ENCODE peak calls at places on chromosomes 16 and 17, in five cellular contexts. One of them, this sample, is unnamed.

GRCh38 chr17:50208611-50209061 is 7.2 kb upstream of the COL1A1 start:
- DNase-seq in fibroblast of pulmonary artery: peak
- DNase-seq in epithelial cell of esophagus: no peak
- DNase-seq in left lung: no peak
- DNase-seq in NT2/D1: no peak
- DNase-seq in this sample: no peak

GRCh38 chr16:53629607-53630312 is 73.9 kb downstream of the RPGRIP1L start:
- DNase-seq in epithelial cell of esophagus: no peak
- DNase-seq in fibroblast of pulmonary artery: no peak
- DNase-seq in NT2/D1: no peak
- DNase-seq in left lung: no peak
- DNase-seq in this sample: no peak

GRCh38 chr17:77521076-77521475 is 380.3 kb downstream of the SEC14L1 start:
- DNase-seq in NT2/D1: no peak
- DNase-seq in left lung: no peak
- DNase-seq in fibroblast of pulmonary artery: no peak
- DNase-seq in epithelial cell of esophagus: no peak
- DNase-seq in this sample: peak

GRCh38 chr16:55656695-55657092 is 906 bp downstream of the SLC6A2 start:
- DNase-seq in epithelial cell of esophagus: peak
- DNase-seq in left lung: no peak
- DNase-seq in fibroblast of pulmonary artery: no peak
- DNase-seq in NT2/D1: no peak
- DNase-seq in this sample: no peak

GRCh38 chr16:49855280-49855821 is 561 bp downstream of the ZNF423 start:
- DNase-seq in left lung: peak
- DNase-seq in epithelial cell of esophagus: peak
- DNase-seq in NT2/D1: peak
- DNase-seq in fibroblast of pulmonary artery: peak
- DNase-seq in this sample: peak

GRCh38 chr16:25941800-25942558 is 250.2 kb downstream of the HS3ST4 start:
- DNase-seq in fibroblast of pulmonary artery: no peak
- DNase-seq in NT2/D1: no peak
- DNase-seq in epithelial cell of esophagus: no peak
- DNase-seq in left lung: no peak
- DNase-seq in this sample: no peak

GRCh38 chr17:14068542-14069250 is 608 bp upstream of the COX10 start:
- DNase-seq in fibroblast of pulmonary artery: no peak
- DNase-seq in NT2/D1: no peak
- DNase-seq in epithelial cell of esophagus: no peak
- DNase-seq in left lung: no peak
- DNase-seq in this sample: no peak

GRCh38 chr17:79356839-79357447 is 253.9 kb downstream of the RBFOX3 start:
- DNase-seq in epithelial cell of esophagus: no peak
- DNase-seq in NT2/D1: no peak
- DNase-seq in left lung: no peak
- DNase-seq in fibroblast of pulmonary artery: no peak
- DNase-seq in this sample: no peak

DNA sequence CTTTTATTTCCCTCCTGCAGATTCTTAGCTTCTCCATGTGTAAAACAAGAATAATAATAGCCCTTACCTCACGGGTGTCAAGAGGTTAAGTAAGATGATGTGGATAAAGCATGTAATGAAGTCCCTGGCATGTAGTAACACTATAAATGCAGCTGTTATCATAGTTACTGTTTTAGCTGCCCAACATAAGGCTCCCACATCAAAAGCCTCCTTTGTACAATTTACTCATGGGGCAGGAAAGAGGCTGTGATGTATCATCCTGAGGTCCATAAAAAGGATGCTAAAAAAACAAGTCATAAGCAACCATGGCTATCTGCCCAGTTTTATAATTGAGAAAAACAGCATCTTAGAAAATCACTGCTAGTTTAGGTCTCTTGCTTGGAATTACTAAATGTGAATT is 339.7 kb downstream of the CA10 start:
- DNase-seq in NT2/D1: no peak
- DNase-seq in left lung: no peak
- DNase-seq in fibroblast of pulmonary artery: no peak
- DNase-seq in epithelial cell of esophagus: no peak
- DNase-seq in this sample: no peak
- H3K4me3 ChIP-seq in NT2/D1: no peak
- H3K4me3 ChIP-seq in left lung: no peak
- H3K4me3 ChIP-seq in fibroblast of pulmonary artery: no peak
- H3K4me3 ChIP-seq in epithelial cell of esophagus: no peak
- H3K4me3 ChIP-seq in this sample: no peak

GRCh38 chr17:47204722-47205418 is 4.3 kb upstream of the MYL4 start:
- DNase-seq in NT2/D1: no peak
- DNase-seq in fibroblast of pulmonary artery: no peak
- DNase-seq in epithelial cell of esophagus: no peak
- DNase-seq in left lung: no peak
- DNase-seq in this sample: no peak
- H3K4me3 ChIP-seq in NT2/D1: no peak
- H3K4me3 ChIP-seq in fibroblast of pulmonary artery: no peak
- H3K4me3 ChIP-seq in epithelial cell of esophagus: no peak
- H3K4me3 ChIP-seq in left lung: no peak
- H3K4me3 ChIP-seq in this sample: no peak

GRCh38 chr17:69144621-69145255 is 3.0 kb upstream of the ABCA6 start:
- DNase-seq in fibroblast of pulmonary artery: no peak
- DNase-seq in NT2/D1: no peak
- DNase-seq in left lung: no peak
- DNase-seq in epithelial cell of esophagus: no peak
- DNase-seq in this sample: no peak

GRCh38 chr17:69147460-69147859 is 5.8 kb upstream of the ABCA6 start:
- DNase-seq in fibroblast of pulmonary artery: no peak
- DNase-seq in left lung: no peak
- DNase-seq in NT2/D1: no peak
- DNase-seq in epithelial cell of esophagus: no peak
- DNase-seq in this sample: no peak

GRCh38 chr17:69142473-69142802 is 743 bp upstream of the ABCA6 start:
- DNase-seq in left lung: no peak
- DNase-seq in epithelial cell of esophagus: peak
- DNase-seq in NT2/D1: no peak
- DNase-seq in fibroblast of pulmonary artery: peak
- DNase-seq in this sample: no peak

GRCh38 chr17:69143683-69144231 is 2.1 kb upstream of the ABCA6 start:
- DNase-seq in fibroblast of pulmonary artery: no peak
- DNase-seq in epithelial cell of esophagus: no peak
- DNase-seq in left lung: no peak
- DNase-seq in NT2/D1: no peak
- DNase-seq in this sample: no peak

DNA sequence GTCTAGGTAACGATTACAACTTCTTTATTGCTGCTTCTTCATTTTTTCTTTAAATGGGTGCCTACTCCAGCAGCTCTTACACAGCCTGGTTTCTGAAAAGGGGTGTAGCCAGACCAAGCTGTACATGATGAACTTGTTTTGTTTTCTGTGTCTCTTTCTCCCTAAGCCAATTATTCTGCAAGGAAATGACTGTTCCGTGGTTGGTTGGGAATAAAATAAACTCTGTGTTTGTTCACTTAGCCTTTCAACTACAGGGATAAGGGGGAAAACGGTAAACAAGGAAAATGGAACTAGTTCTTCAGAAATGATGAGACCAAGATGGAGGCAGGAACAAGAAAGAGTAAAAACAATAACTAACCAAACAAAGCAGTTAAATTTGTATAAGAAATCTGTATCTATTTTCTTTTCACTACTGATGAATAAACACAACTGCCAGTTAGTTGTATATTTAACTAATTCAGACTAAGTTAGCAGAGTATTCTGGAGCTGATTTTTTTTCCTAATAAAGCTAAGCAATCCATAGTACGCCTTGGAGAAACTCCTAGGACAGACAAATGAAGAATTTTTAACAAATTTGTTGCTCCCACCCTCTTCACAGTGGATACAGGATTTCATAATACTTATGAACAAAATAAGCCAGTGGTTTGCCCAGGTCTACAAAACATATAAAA is at the start of gene ABCA6:
- DNase-seq in fibroblast of pulmonary artery: peak
- DNase-seq in NT2/D1: no peak
- DNase-seq in left lung: no peak
- DNase-seq in epithelial cell of esophagus: peak
- DNase-seq in this sample: no peak
- H3K4me3 ChIP-seq in fibroblast of pulmonary artery: peak
- H3K4me3 ChIP-seq in NT2/D1: no peak
- H3K4me3 ChIP-seq in left lung: no peak
- H3K4me3 ChIP-seq in epithelial cell of esophagus: no peak
- H3K4me3 ChIP-seq in this sample: peak

GRCh38 chr17:72511874-72512273 is 391.1 kb downstream of the SOX9 start:
- DNase-seq in NT2/D1: no peak
- DNase-seq in epithelial cell of esophagus: no peak
- DNase-seq in fibroblast of pulmonary artery: no peak
- DNase-seq in left lung: no peak
- DNase-seq in this sample: no peak

GRCh38 chr17:72507370-72507769 is 386.6 kb downstream of the SOX9 start:
- DNase-seq in NT2/D1: no peak
- DNase-seq in epithelial cell of esophagus: no peak
- DNase-seq in fibroblast of pulmonary artery: no peak
- DNase-seq in left lung: no peak
- DNase-seq in this sample: no peak

GRCh38 chr17:72512649-72513556 is 392.1 kb downstream of the SOX9 start:
- DNase-seq in left lung: no peak
- DNase-seq in NT2/D1: no peak
- DNase-seq in fibroblast of pulmonary artery: no peak
- DNase-seq in epithelial cell of esophagus: no peak
- DNase-seq in this sample: no peak

GRCh38 chr17:72506773-72507172 is 386.0 kb downstream of the SOX9 start:
- DNase-seq in epithelial cell of esophagus: no peak
- DNase-seq in fibroblast of pulmonary artery: no peak
- DNase-seq in left lung: no peak
- DNase-seq in NT2/D1: no peak
- DNase-seq in this sample: no peak

DNA sequence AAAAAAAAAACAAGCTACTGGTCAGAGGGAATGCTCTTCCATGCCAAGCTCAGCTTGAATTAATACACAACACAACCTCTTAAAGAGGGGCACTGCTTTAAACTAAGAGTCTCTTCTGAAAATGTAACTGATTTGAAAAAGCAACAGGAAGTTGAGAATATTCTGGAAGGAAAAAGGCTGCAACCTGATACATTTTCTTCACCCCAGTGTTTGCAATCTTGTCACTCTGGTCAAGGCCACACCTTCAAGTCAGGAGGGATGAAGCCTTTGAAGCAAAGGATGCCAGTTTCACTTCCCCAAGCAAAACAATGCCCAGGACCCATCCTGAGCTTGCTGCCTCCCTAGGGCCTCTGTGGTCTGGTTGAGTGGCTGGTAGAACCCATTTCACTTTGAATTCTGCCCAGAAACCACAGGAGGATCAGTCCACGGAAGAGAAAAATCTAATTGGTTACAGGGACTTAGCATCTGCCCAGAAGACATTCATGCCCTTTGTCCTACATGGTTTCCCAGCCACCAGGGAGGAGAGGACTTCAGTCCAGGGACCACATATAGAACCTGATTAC is 389.7 kb downstream of the SOX9 start:
- DNase-seq in left lung: no peak
- DNase-seq in epithelial cell of esophagus: no peak
- DNase-seq in fibroblast of pulmonary artery: no peak
- DNase-seq in NT2/D1: no peak
- DNase-seq in this sample: no peak
- H3K4me3 ChIP-seq in left lung: no peak
- H3K4me3 ChIP-seq in epithelial cell of esophagus: no peak
- H3K4me3 ChIP-seq in fibroblast of pulmonary artery: no peak
- H3K4me3 ChIP-seq in NT2/D1: no peak
- H3K4me3 ChIP-seq in this sample: no peak

GRCh38 chr16:66932076-66932475 is 2.1 kb downstream of the CIAO2B start:
- DNase-seq in epithelial cell of esophagus: no peak
- DNase-seq in left lung: no peak
- DNase-seq in fibroblast of pulmonary artery: no peak
- DNase-seq in NT2/D1: no peak
- DNase-seq in this sample: no peak
- H3K4me3 ChIP-seq in epithelial cell of esophagus: no peak
- H3K4me3 ChIP-seq in left lung: no peak
- H3K4me3 ChIP-seq in fibroblast of pulmonary artery: no peak
- H3K4me3 ChIP-seq in NT2/D1: no peak
- H3K4me3 ChIP-seq in this sample: no peak

DNA sequence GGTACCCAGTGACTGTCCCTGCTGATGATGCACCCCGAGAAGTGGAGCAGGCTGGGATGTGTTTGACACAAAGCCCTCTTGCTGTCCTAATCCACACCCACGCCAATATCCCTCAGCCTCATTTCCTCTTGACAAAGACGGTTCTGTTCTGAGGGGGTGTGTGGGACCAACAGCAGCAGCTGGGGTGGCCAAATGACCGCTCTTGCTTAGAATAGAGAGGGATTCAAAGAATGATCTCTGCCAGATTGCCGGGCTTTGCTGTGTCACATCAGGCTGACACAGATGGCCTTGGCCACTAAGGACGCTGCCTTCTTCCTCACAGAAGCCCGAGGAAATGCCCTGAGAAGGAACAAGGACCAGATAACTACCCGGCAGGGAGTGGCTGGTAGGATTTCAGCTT is 250.7 kb downstream of the NTN1 start:
- DNase-seq in fibroblast of pulmonary artery: no peak
- DNase-seq in epithelial cell of esophagus: no peak
- DNase-seq in left lung: no peak
- DNase-seq in NT2/D1: no peak
- DNase-seq in this sample: peak
- H3K4me3 ChIP-seq in fibroblast of pulmonary artery: no peak
- H3K4me3 ChIP-seq in epithelial cell of esophagus: no peak
- H3K4me3 ChIP-seq in left lung: no peak
- H3K4me3 ChIP-seq in NT2/D1: no peak
- H3K4me3 ChIP-seq in this sample: no peak

GRCh38 chr16:71441348-71441781 is 489 bp downstream of the TLE7 start:
- DNase-seq in left lung: no peak
- DNase-seq in fibroblast of pulmonary artery: no peak
- DNase-seq in epithelial cell of esophagus: no peak
- DNase-seq in NT2/D1: no peak
- DNase-seq in this sample: no peak
- H3K4me3 ChIP-seq in left lung: no peak
- H3K4me3 ChIP-seq in fibroblast of pulmonary artery: no peak
- H3K4me3 ChIP-seq in epithelial cell of esophagus: no peak
- H3K4me3 ChIP-seq in NT2/D1: no peak
- H3K4me3 ChIP-seq in this sample: no peak

GRCh38 chr17:34254146-34254545 is 939 bp upstream of the CCL2 start:
- DNase-seq in NT2/D1: no peak
- DNase-seq in left lung: no peak
- DNase-seq in epithelial cell of esophagus: no peak
- DNase-seq in fibroblast of pulmonary artery: peak
- DNase-seq in this sample: no peak
- H3K4me3 ChIP-seq in NT2/D1: no peak
- H3K4me3 ChIP-seq in left lung: no peak
- H3K4me3 ChIP-seq in epithelial cell of esophagus: no peak
- H3K4me3 ChIP-seq in fibroblast of pulmonary artery: peak
- H3K4me3 ChIP-seq in this sample: no peak